ENCODE peak calls at places on chromosomes 6 and 20, in ten cellular contexts. One of them, this sample, is unnamed.

GRCh38 chr6:16129623-16130243 is 847 bp downstream of the MYLIP start:
- DNase-seq in astrocyte of the cerebellum: no peak
- DNase-seq in AG08395: no peak
- DNase-seq in activated effector memory CD4-positive, alpha-beta T cell treated with anti-CD3 and anti-CD28 coated beads, Interleukin-2, amount 50 U/mL, for 16 hours: peak
- DNase-seq in MCF 10A: peak
- DNase-seq in psoas muscle: peak
- DNase-seq in NCI-H146: peak
- DNase-seq in RWPE1: peak
- DNase-seq in effector memory CD8-positive, alpha-beta T cell: peak
- DNase-seq in epithelial cell of prostate: no peak
- DNase-seq in this sample: no peak

GRCh38 chr6:24425091-24425490 is 22.4 kb downstream of the MRS2 start:
- DNase-seq in activated effector memory CD4-positive, alpha-beta T cell treated with anti-CD3 and anti-CD28 coated beads, Interleukin-2, amount 50 U/mL, for 16 hours: no peak
- DNase-seq in RWPE1: no peak
- DNase-seq in AG08395: no peak
- DNase-seq in NCI-H146: no peak
- DNase-seq in effector memory CD8-positive, alpha-beta T cell: no peak
- DNase-seq in psoas muscle: no peak
- DNase-seq in astrocyte of the cerebellum: no peak
- DNase-seq in epithelial cell of prostate: no peak
- DNase-seq in MCF 10A: no peak
- DNase-seq in this sample: no peak

GRCh38 chr6:139533573-139534471 is 159.4 kb upstream of the CITED2 start:
- DNase-seq in astrocyte of the cerebellum: peak
- DNase-seq in NCI-H146: no peak
- DNase-seq in AG08395: peak
- DNase-seq in MCF 10A: peak
- DNase-seq in effector memory CD8-positive, alpha-beta T cell: no peak
- DNase-seq in epithelial cell of prostate: no peak
- DNase-seq in activated effector memory CD4-positive, alpha-beta T cell treated with anti-CD3 and anti-CD28 coated beads, Interleukin-2, amount 50 U/mL, for 16 hours: no peak
- DNase-seq in psoas muscle: no peak
- DNase-seq in RWPE1: no peak
- DNase-seq in this sample: peak

GRCh38 chr20:19888269-19888669 is 128.9 kb upstream of the NAA20 start:
- DNase-seq in activated effector memory CD4-positive, alpha-beta T cell treated with anti-CD3 and anti-CD28 coated beads, Interleukin-2, amount 50 U/mL, for 16 hours: no peak
- DNase-seq in psoas muscle: no peak
- DNase-seq in NCI-H146: peak
- DNase-seq in epithelial cell of prostate: no peak
- DNase-seq in effector memory CD8-positive, alpha-beta T cell: no peak
- DNase-seq in astrocyte of the cerebellum: no peak
- DNase-seq in AG08395: no peak
- DNase-seq in RWPE1: no peak
- DNase-seq in MCF 10A: peak
- DNase-seq in this sample: no peak

GRCh38 chr6:145756170-145756662 is 20.9 kb upstream of the EPM2A start:
- DNase-seq in MCF 10A: peak
- DNase-seq in psoas muscle: peak
- DNase-seq in NCI-H146: no peak
- DNase-seq in activated effector memory CD4-positive, alpha-beta T cell treated with anti-CD3 and anti-CD28 coated beads, Interleukin-2, amount 50 U/mL, for 16 hours: no peak
- DNase-seq in effector memory CD8-positive, alpha-beta T cell: no peak
- DNase-seq in RWPE1: peak
- DNase-seq in epithelial cell of prostate: peak
- DNase-seq in astrocyte of the cerebellum: peak
- DNase-seq in AG08395: peak
- DNase-seq in this sample: peak

GRCh38 chr6:168851460-168852103 is 402.1 kb downstream of the THBS2 start:
- DNase-seq in MCF 10A: peak
- DNase-seq in AG08395: peak
- DNase-seq in psoas muscle: no peak
- DNase-seq in astrocyte of the cerebellum: no peak
- DNase-seq in RWPE1: no peak
- DNase-seq in effector memory CD8-positive, alpha-beta T cell: no peak
- DNase-seq in epithelial cell of prostate: no peak
- DNase-seq in NCI-H146: no peak
- DNase-seq in activated effector memory CD4-positive, alpha-beta T cell treated with anti-CD3 and anti-CD28 coated beads, Interleukin-2, amount 50 U/mL, for 16 hours: no peak
- DNase-seq in this sample: no peak

GRCh38 chr6:109767961-109768360 is 76.9 kb downstream of the FIG4 start:
- DNase-seq in astrocyte of the cerebellum: no peak
- DNase-seq in activated effector memory CD4-positive, alpha-beta T cell treated with anti-CD3 and anti-CD28 coated beads, Interleukin-2, amount 50 U/mL, for 16 hours: no peak
- DNase-seq in NCI-H146: no peak
- DNase-seq in MCF 10A: no peak
- DNase-seq in AG08395: peak
- DNase-seq in effector memory CD8-positive, alpha-beta T cell: no peak
- DNase-seq in RWPE1: no peak
- DNase-seq in psoas muscle: no peak
- DNase-seq in epithelial cell of prostate: no peak
- DNase-seq in this sample: no peak

GRCh38 chr6:18837013-18837412 is 449.9 kb downstream of the RNF144B start:
- DNase-seq in NCI-H146: no peak
- DNase-seq in activated effector memory CD4-positive, alpha-beta T cell treated with anti-CD3 and anti-CD28 coated beads, Interleukin-2, amount 50 U/mL, for 16 hours: no peak
- DNase-seq in RWPE1: no peak
- DNase-seq in epithelial cell of prostate: no peak
- DNase-seq in AG08395: no peak
- DNase-seq in astrocyte of the cerebellum: no peak
- DNase-seq in psoas muscle: no peak
- DNase-seq in effector memory CD8-positive, alpha-beta T cell: no peak
- DNase-seq in MCF 10A: no peak
- DNase-seq in this sample: no peak

GRCh38 chr6:167742719-167743303 is 83.9 kb upstream of the AFDN start:
- DNase-seq in MCF 10A: no peak
- DNase-seq in activated effector memory CD4-positive, alpha-beta T cell treated with anti-CD3 and anti-CD28 coated beads, Interleukin-2, amount 50 U/mL, for 16 hours: no peak
- DNase-seq in psoas muscle: no peak
- DNase-seq in AG08395: no peak
- DNase-seq in effector memory CD8-positive, alpha-beta T cell: no peak
- DNase-seq in epithelial cell of prostate: no peak
- DNase-seq in NCI-H146: no peak
- DNase-seq in RWPE1: no peak
- DNase-seq in astrocyte of the cerebellum: no peak
- DNase-seq in this sample: no peak

GRCh38 chr20:24337074-24337473 is 132.4 kb upstream of the SYNDIG1 start:
- DNase-seq in psoas muscle: no peak
- DNase-seq in RWPE1: no peak
- DNase-seq in activated effector memory CD4-positive, alpha-beta T cell treated with anti-CD3 and anti-CD28 coated beads, Interleukin-2, amount 50 U/mL, for 16 hours: no peak
- DNase-seq in MCF 10A: no peak
- DNase-seq in NCI-H146: no peak
- DNase-seq in epithelial cell of prostate: peak
- DNase-seq in astrocyte of the cerebellum: peak
- DNase-seq in AG08395: no peak
- DNase-seq in effector memory CD8-positive, alpha-beta T cell: no peak
- DNase-seq in this sample: no peak

GRCh38 chr6:105757512-105758200 is 328.5 kb upstream of the PRDM1 start:
- DNase-seq in psoas muscle: no peak
- DNase-seq in effector memory CD8-positive, alpha-beta T cell: no peak
- DNase-seq in AG08395: no peak
- DNase-seq in MCF 10A: no peak
- DNase-seq in astrocyte of the cerebellum: no peak
- DNase-seq in epithelial cell of prostate: peak
- DNase-seq in activated effector memory CD4-positive, alpha-beta T cell treated with anti-CD3 and anti-CD28 coated beads, Interleukin-2, amount 50 U/mL, for 16 hours: no peak
- DNase-seq in RWPE1: no peak
- DNase-seq in NCI-H146: peak
- DNase-seq in this sample: no peak

GRCh38 chr20:34512266-34512954 is 3.8 kb upstream of the DYNLRB1 start:
- DNase-seq in activated effector memory CD4-positive, alpha-beta T cell treated with anti-CD3 and anti-CD28 coated beads, Interleukin-2, amount 50 U/mL, for 16 hours: no peak
- DNase-seq in psoas muscle: no peak
- DNase-seq in epithelial cell of prostate: no peak
- DNase-seq in astrocyte of the cerebellum: no peak
- DNase-seq in NCI-H146: no peak
- DNase-seq in AG08395: no peak
- DNase-seq in effector memory CD8-positive, alpha-beta T cell: no peak
- DNase-seq in MCF 10A: no peak
- DNase-seq in RWPE1: no peak
- DNase-seq in this sample: no peak

GRCh38 chr6:3813150-3813780 is 35.9 kb upstream of the FAM50B start:
- DNase-seq in NCI-H146: no peak
- DNase-seq in MCF 10A: peak
- DNase-seq in astrocyte of the cerebellum: no peak
- DNase-seq in effector memory CD8-positive, alpha-beta T cell: no peak
- DNase-seq in RWPE1: peak
- DNase-seq in epithelial cell of prostate: no peak
- DNase-seq in psoas muscle: peak
- DNase-seq in activated effector memory CD4-positive, alpha-beta T cell treated with anti-CD3 and anti-CD28 coated beads, Interleukin-2, amount 50 U/mL, for 16 hours: no peak
- DNase-seq in AG08395: peak
- DNase-seq in this sample: no peak

GRCh38 chr6:87754828-87755227 is 52.8 kb upstream of the AKIRIN2 start:
- DNase-seq in epithelial cell of prostate: no peak
- DNase-seq in activated effector memory CD4-positive, alpha-beta T cell treated with anti-CD3 and anti-CD28 coated beads, Interleukin-2, amount 50 U/mL, for 16 hours: no peak
- DNase-seq in MCF 10A: no peak
- DNase-seq in psoas muscle: no peak
- DNase-seq in astrocyte of the cerebellum: no peak
- DNase-seq in effector memory CD8-positive, alpha-beta T cell: no peak
- DNase-seq in RWPE1: no peak
- DNase-seq in NCI-H146: no peak
- DNase-seq in AG08395: no peak
- DNase-seq in this sample: no peak

GRCh38 chr6:42423244-42423643 is 28.5 kb downstream of the TRERF1 start:
- DNase-seq in MCF 10A: no peak
- DNase-seq in psoas muscle: no peak
- DNase-seq in RWPE1: no peak
- DNase-seq in effector memory CD8-positive, alpha-beta T cell: no peak
- DNase-seq in NCI-H146: no peak
- DNase-seq in astrocyte of the cerebellum: no peak
- DNase-seq in AG08395: no peak
- DNase-seq in activated effector memory CD4-positive, alpha-beta T cell treated with anti-CD3 and anti-CD28 coated beads, Interleukin-2, amount 50 U/mL, for 16 hours: peak
- DNase-seq in epithelial cell of prostate: no peak
- DNase-seq in this sample: no peak

GRCh38 chr6:99808992-99809391 is 185.0 kb downstream of the MCHR2 start:
- DNase-seq in RWPE1: no peak
- DNase-seq in MCF 10A: no peak
- DNase-seq in psoas muscle: no peak
- DNase-seq in activated effector memory CD4-positive, alpha-beta T cell treated with anti-CD3 and anti-CD28 coated beads, Interleukin-2, amount 50 U/mL, for 16 hours: no peak
- DNase-seq in effector memory CD8-positive, alpha-beta T cell: no peak
- DNase-seq in epithelial cell of prostate: no peak
- DNase-seq in AG08395: no peak
- DNase-seq in NCI-H146: no peak
- DNase-seq in astrocyte of the cerebellum: no peak
- DNase-seq in this sample: no peak

GRCh38 chr6:14877758-14878157 is 368.1 kb upstream of the JARID2 start:
- DNase-seq in psoas muscle: no peak
- DNase-seq in effector memory CD8-positive, alpha-beta T cell: no peak
- DNase-seq in activated effector memory CD4-positive, alpha-beta T cell treated with anti-CD3 and anti-CD28 coated beads, Interleukin-2, amount 50 U/mL, for 16 hours: no peak
- DNase-seq in RWPE1: no peak
- DNase-seq in AG08395: no peak
- DNase-seq in epithelial cell of prostate: no peak
- DNase-seq in NCI-H146: no peak
- DNase-seq in astrocyte of the cerebellum: no peak
- DNase-seq in MCF 10A: no peak
- DNase-seq in this sample: no peak

GRCh38 chr6:23176883-23177282 is 607.5 kb downstream of the HDGFL1 start:
- DNase-seq in AG08395: no peak
- DNase-seq in epithelial cell of prostate: no peak
- DNase-seq in RWPE1: no peak
- DNase-seq in psoas muscle: no peak
- DNase-seq in activated effector memory CD4-positive, alpha-beta T cell treated with anti-CD3 and anti-CD28 coated beads, Interleukin-2, amount 50 U/mL, for 16 hours: no peak
- DNase-seq in NCI-H146: peak
- DNase-seq in MCF 10A: no peak
- DNase-seq in effector memory CD8-positive, alpha-beta T cell: no peak
- DNase-seq in astrocyte of the cerebellum: no peak
- DNase-seq in this sample: no peak

GRCh38 chr6:96917098-96917497 is 7.4 kb upstream of the KLHL32 start:
- DNase-seq in astrocyte of the cerebellum: no peak
- DNase-seq in epithelial cell of prostate: no peak
- DNase-seq in NCI-H146: no peak
- DNase-seq in RWPE1: no peak
- DNase-seq in AG08395: no peak
- DNase-seq in effector memory CD8-positive, alpha-beta T cell: no peak
- DNase-seq in activated effector memory CD4-positive, alpha-beta T cell treated with anti-CD3 and anti-CD28 coated beads, Interleukin-2, amount 50 U/mL, for 16 hours: no peak
- DNase-seq in psoas muscle: no peak
- DNase-seq in MCF 10A: no peak
- DNase-seq in this sample: no peak

GRCh38 chr20:32062776-32063170 is 10.7 kb downstream of the HCK start:
- DNase-seq in NCI-H146: no peak
- DNase-seq in activated effector memory CD4-positive, alpha-beta T cell treated with anti-CD3 and anti-CD28 coated beads, Interleukin-2, amount 50 U/mL, for 16 hours: no peak
- DNase-seq in MCF 10A: no peak
- DNase-seq in astrocyte of the cerebellum: no peak
- DNase-seq in RWPE1: no peak
- DNase-seq in psoas muscle: peak
- DNase-seq in AG08395: no peak
- DNase-seq in epithelial cell of prostate: no peak
- DNase-seq in effector memory CD8-positive, alpha-beta T cell: no peak
- DNase-seq in this sample: no peak

GRCh38 chr6:47915017-47915416 is 133.2 kb downstream of the OPN5 start:
- DNase-seq in RWPE1: no peak
- DNase-seq in MCF 10A: no peak
- DNase-seq in effector memory CD8-positive, alpha-beta T cell: no peak
- DNase-seq in AG08395: no peak
- DNase-seq in epithelial cell of prostate: no peak
- DNase-seq in astrocyte of the cerebellum: no peak
- DNase-seq in NCI-H146: no peak
- DNase-seq in psoas muscle: no peak
- DNase-seq in activated effector memory CD4-positive, alpha-beta T cell treated with anti-CD3 and anti-CD28 coated beads, Interleukin-2, amount 50 U/mL, for 16 hours: no peak
- DNase-seq in this sample: no peak

GRCh38 chr20:13349240-13349604 is 128.1 kb downstream of the ISM1 start:
- DNase-seq in effector memory CD8-positive, alpha-beta T cell: no peak
- DNase-seq in MCF 10A: no peak
- DNase-seq in epithelial cell of prostate: no peak
- DNase-seq in AG08395: no peak
- DNase-seq in astrocyte of the cerebellum: no peak
- DNase-seq in NCI-H146: no peak
- DNase-seq in psoas muscle: no peak
- DNase-seq in activated effector memory CD4-positive, alpha-beta T cell treated with anti-CD3 and anti-CD28 coated beads, Interleukin-2, amount 50 U/mL, for 16 hours: no peak
- DNase-seq in RWPE1: no peak
- DNase-seq in this sample: no peak

GRCh38 chr20:3209023-3209945 is at the start of gene ITPA:
- DNase-seq in RWPE1: no peak
- DNase-seq in MCF 10A: peak
- DNase-seq in astrocyte of the cerebellum: no peak
- DNase-seq in activated effector memory CD4-positive, alpha-beta T cell treated with anti-CD3 and anti-CD28 coated beads, Interleukin-2, amount 50 U/mL, for 16 hours: peak
- DNase-seq in psoas muscle: peak
- DNase-seq in NCI-H146: peak
- DNase-seq in epithelial cell of prostate: no peak
- DNase-seq in effector memory CD8-positive, alpha-beta T cell: peak
- DNase-seq in AG08395: peak
- DNase-seq in this sample: no peak

GRCh38 chr20:33733654-33734576 is 2.1 kb downstream of the ZNF341 start:
- DNase-seq in activated effector memory CD4-positive, alpha-beta T cell treated with anti-CD3 and anti-CD28 coated beads, Interleukin-2, amount 50 U/mL, for 16 hours: no peak
- DNase-seq in effector memory CD8-positive, alpha-beta T cell: no peak
- DNase-seq in epithelial cell of prostate: no peak
- DNase-seq in AG08395: peak
- DNase-seq in astrocyte of the cerebellum: no peak
- DNase-seq in NCI-H146: no peak
- DNase-seq in MCF 10A: peak
- DNase-seq in psoas muscle: no peak
- DNase-seq in RWPE1: peak
- DNase-seq in this sample: peak

This sample was measured in GM04503.